ENCODE peak calls at places on chromosomes 13 and 19, in ten cellular contexts. W, T, N, E, A, C, M, K, S and P are unnamed samples.

GRCh38 chr13:21453352-21454089 is 5.6 kb downstream of the ZDHHC20 start:
- DNase-seq in W (no peak), T (no peak), N (no peak), E (peak), A (no peak), C (no peak), M (peak), K (no peak), S (no peak), P (no peak)

GRCh38 chr13:98240974-98241373 is 63.9 kb upstream of the RNF113B start:
- DNase-seq in W (no peak), T (no peak), N (no peak), E (no peak), A (no peak), C (no peak), M (no peak), K (no peak), S (no peak), P (no peak)

GRCh38 chr19:58516246-58516836 is 3.3 kb downstream of the ZBTB45 start:
- DNase-seq in W (no peak), T (no peak), N (no peak), E (no peak), A (no peak), C (no peak), M (no peak), K (no peak), S (no peak), P (no peak)

GRCh38 chr13:99028890-99029289 is 51.0 kb upstream of the DOCK9 start:
- DNase-seq in W (peak), T (no peak), N (no peak), E (no peak), A (no peak), C (no peak), M (no peak), K (no peak), S (no peak), P (no peak)

GRCh38 chr19:36113425-36113824 is 1.2 kb downstream of the POLR2I start:
- DNase-seq in W (no peak), T (no peak), N (no peak), E (no peak), A (no peak), C (no peak), M (no peak), K (no peak), S (no peak), P (no peak)

GRCh38 chr13:59343993-59344780 is 819.5 kb downstream of the DIAPH3 start:
- DNase-seq in W (no peak), T (no peak), N (no peak), E (no peak), A (no peak), C (no peak), M (no peak), K (no peak), S (no peak), P (peak)

GRCh38 chr13:53142301-53142700 is 113.7 kb downstream of the OLFM4 start:
- DNase-seq in W (no peak), T (no peak), N (no peak), E (peak), A (no peak), C (no peak), M (no peak), K (no peak), S (no peak), P (no peak)

GRCh38 chr13:50670272-50670671 is 173.2 kb downstream of the DLEU7 start:
- DNase-seq in W (no peak), T (no peak), N (no peak), E (no peak), A (no peak), C (no peak), M (no peak), K (no peak), S (no peak), P (no peak)

GRCh38 chr13:77692746-77693448 is 4.6 kb upstream of the SLAIN1 start:
- DNase-seq in W (no peak), T (no peak), N (no peak), E (no peak), A (no peak), C (no peak), M (no peak), K (no peak), S (no peak), P (no peak)

GRCh38 chr19:48064509-48064908 is 20.6 kb upstream of the CABP5 start:
- DNase-seq in W (no peak), T (no peak), N (no peak), E (no peak), A (no peak), C (no peak), M (no peak), K (no peak), S (no peak), P (no peak)

GRCh38 chr13:97224544-97225324 is 2.6 kb downstream of the MBNL2 start:
- DNase-seq in W (peak), T (no peak), N (no peak), E (peak), A (peak), C (peak), M (peak), K (no peak), S (no peak), P (no peak)

GRCh38 chr13:30565658-30566057 is 52.1 kb upstream of the USPL1 start:
- DNase-seq in W (no peak), T (no peak), N (no peak), E (no peak), A (no peak), C (no peak), M (no peak), K (no peak), S (no peak), P (no peak)

GRCh38 chr13:102848956-102849355 is 3.1 kb downstream of the ERCC5 start:
- DNase-seq in W (no peak), T (no peak), N (no peak), E (no peak), A (no peak), C (no peak), M (no peak), K (no peak), S (no peak), P (no peak)